ENCODE peak calls at places on chromosomes 2 and 18, in six cellular contexts. R, C, Y, Q, B and O are unnamed samples.
A peak's percentile ranks its signal among the peaks of the same experiment; 100 is the strongest.

GRCh38 chr2:181785677-181786344 is 105.5 kb upstream of the NEUROD1 start:
- DNase-seq in Q (no peak), Y (no peak), C (no peak), B (no peak), R (peak; percentile 75), O (no peak)

GRCh38 chr18:59881728-59882685 is 17.8 kb upstream of the PMAIP1 start:
- DNase-seq in B (no peak), Q (no peak), R (peak; percentile 67), Y (no peak), C (no peak), O (no peak)

GRCh38 chr2:3261511-3261910 is 116.1 kb downstream of the EIPR1 start:
- DNase-seq in R (no peak), B (no peak), C (no peak), Q (no peak), Y (no peak), O (no peak)

GRCh38 chr18:2897015-2897414 is 50.2 kb downstream of the EMILIN2 start:
- DNase-seq in Q (no peak), R (no peak), C (no peak), Y (no peak), B (no peak), O (no peak)

GRCh38 chr18:54109131-54109683 is 115.3 kb downstream of the MBD2 start:
- DNase-seq in R (no peak), B (no peak), C (no peak), Q (no peak), Y (no peak), O (no peak)

GRCh38 chr2:190837991-190838390 is 42.6 kb upstream of the GLS start:
- DNase-seq in Y (no peak), Q (no peak), C (no peak), B (no peak), R (no peak), O (no peak)

GRCh38 chr2:9288233-9288632 is 81.6 kb downstream of the ASAP2 start:
- DNase-seq in Q (peak; percentile 67), R (peak; percentile 93), B (no peak), C (no peak), Y (no peak), O (no peak)

GRCh38 chr2:64675860-64676259 is 22.1 kb upstream of the SERTAD2 start:
- DNase-seq in Y (no peak), R (peak; percentile 52), Q (no peak), C (no peak), B (no peak), O (no peak)

GRCh38 chr2:239253264-239253663 is 147.6 kb downstream of the HDAC4 start:
- DNase-seq in B (no peak), Q (no peak), R (no peak), C (no peak), Y (no peak), O (no peak)

GRCh38 chr2:231146656-231147055 is 21.8 kb upstream of the HTR2B start:
- DNase-seq in Y (no peak), B (no peak), C (no peak), Q (no peak), R (no peak), O (no peak)

GRCh38 chr2:205947621-205948495 is 138.1 kb downstream of the INO80D start:
- DNase-seq in Y (no peak), R (peak; percentile 78), Q (peak; percentile 65), B (peak; percentile 65), C (peak; percentile 22), O (peak; percentile 91)

GRCh38 chr2:138329591-138329990 is 172.0 kb upstream of the SPOPL start:
- DNase-seq in B (no peak), R (no peak), Q (no peak), C (no peak), Y (no peak), O (no peak)

GRCh38 chr2:127651987-127652550 is 6.1 kb downstream of the GPR17 start:
- DNase-seq in B (peak; percentile 95), R (no peak), Q (no peak), C (no peak), Y (peak; percentile 64), O (peak; percentile 99)

GRCh38 chr2:188291142-188291616 is 495 bp upstream of the GULP1 start:
- DNase-seq in C (no peak), Y (no peak), Q (no peak), B (no peak), R (peak; percentile 41), O (no peak)

GRCh38 chr2:188282907-188283306 is 8.8 kb upstream of the GULP1 start:
- DNase-seq in R (no peak), B (no peak), Q (no peak), C (no peak), Y (no peak), O (no peak)

GRCh38 chr2:188280811-188281222 is 10.9 kb upstream of the GULP1 start:
- DNase-seq in Y (no peak), B (no peak), Q (no peak), C (no peak), R (no peak), O (no peak)

GRCh38 chr2:188285049-188285448 is 6.6 kb upstream of the GULP1 start:
- DNase-seq in R (no peak), C (no peak), Q (no peak), Y (no peak), B (no peak), O (no peak)

GRCh38 chr2:188285774-188286173 is 5.9 kb upstream of the GULP1 start:
- DNase-seq in Y (no peak), B (no peak), Q (no peak), C (no peak), R (no peak), O (no peak)
- H3K27ac ChIP-seq in Y (no peak overlapping the region), B (no peak overlapping the region), Q (no peak overlapping the region), C (no peak overlapping the region), R (no peak overlapping the region), O (no peak overlapping the region)

DNA sequence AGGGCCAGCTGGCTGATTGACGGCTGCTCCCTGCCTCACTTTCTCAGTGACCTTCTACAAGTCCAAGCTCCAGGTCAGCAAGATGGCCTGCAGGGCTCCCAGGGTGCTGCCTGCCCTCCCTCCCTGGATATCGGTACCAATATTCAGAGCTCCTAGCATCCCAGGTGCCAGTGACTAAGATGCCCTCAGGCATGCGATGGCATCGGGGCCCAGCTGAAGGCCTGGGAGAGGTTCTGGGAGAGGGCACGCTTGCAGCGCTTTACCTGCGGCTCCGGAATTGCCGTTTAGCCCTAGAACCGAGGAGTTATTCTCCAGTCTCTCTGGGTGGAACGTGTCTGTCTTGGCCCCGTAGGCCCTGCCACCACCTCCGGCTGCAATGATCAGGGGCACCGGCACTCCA is 116.8 kb downstream of the CLIP4 start:
- DNase-seq in C (no peak), R (no peak), Q (no peak), Y (no peak), B (no peak), O (no peak)
- H3K27ac ChIP-seq in C (no peak overlapping the region), R (no peak overlapping the region), Q (no peak overlapping the region), Y (no peak overlapping the region), B (no peak overlapping the region), O (no peak overlapping the region)

GRCh38 chr2:108586631-108587030 is 52.4 kb downstream of the LIMS1 start:
- DNase-seq in R (no peak), Q (no peak), C (no peak), B (peak; percentile 69), Y (no peak), O (no peak)
- H3K27ac ChIP-seq in R (peak overlapping the region; percentile 63), Q (peak overlapping the region; percentile 69), C (no peak overlapping the region), B (peak overlapping the region; percentile 83), Y (peak overlapping the region; percentile 83), O (peak overlapping the region; percentile 77)

DNA sequence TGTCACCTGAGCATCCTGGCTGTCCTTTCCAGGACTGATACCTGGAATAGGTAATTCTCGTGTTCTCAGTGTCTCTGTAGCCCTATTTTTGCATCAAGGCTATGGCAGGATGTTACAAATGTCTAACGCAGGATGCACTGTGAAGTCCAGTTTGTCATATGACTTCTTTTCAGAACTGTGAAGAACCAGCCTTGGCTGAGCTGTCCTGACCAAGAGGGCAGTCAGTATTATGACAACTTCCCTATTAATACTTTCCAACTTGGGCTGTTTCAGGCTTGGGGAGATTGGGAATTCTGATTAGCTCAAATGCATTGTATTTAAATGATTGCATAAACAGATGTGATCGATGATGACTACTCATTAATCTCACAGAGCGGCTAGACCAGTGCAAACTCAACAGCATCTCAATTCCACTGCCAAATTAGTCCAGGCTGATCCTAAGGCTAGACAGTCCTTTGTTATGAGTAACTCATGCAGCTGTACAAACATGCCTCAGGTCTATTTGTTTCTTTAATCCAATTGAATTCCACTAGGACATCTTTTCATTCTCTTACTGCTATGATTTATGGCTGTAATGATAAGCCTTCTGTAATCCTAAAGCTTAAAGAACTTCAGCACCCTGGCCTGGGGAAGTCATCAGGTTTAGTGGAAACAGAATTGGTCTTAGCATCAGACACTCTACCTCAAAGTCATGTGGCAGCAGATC is 331.6 kb downstream of the KCNS3 start:
- DNase-seq in B (no peak), C (no peak), R (peak; percentile 78), Q (peak; percentile 55), Y (no peak), O (no peak)
- H3K27ac ChIP-seq in B (no peak overlapping the region), C (no peak overlapping the region), R (no peak overlapping the region), Q (peak overlapping the region; percentile 21), Y (no peak overlapping the region), O (no peak overlapping the region)